ENCODE peak calls at places on chromosomes 4 and X, in six cellular contexts. One of them, this sample, is unnamed.

GRCh38 chr4:40479378-40479777 is 144.2 kb downstream of the CHRNA9 start:
- DNase-seq in AG09309: no peak
- DNase-seq in neural crest cell: no peak
- DNase-seq in mesothelial cell of epicardium: no peak
- DNase-seq in smooth muscle cell of the brain vasculature: no peak
- DNase-seq in HAP-1: no peak
- DNase-seq in this sample: no peak

GRCh38 chrX:130110379-130111219 is at the start of gene ELF4:
- DNase-seq in AG09309: no peak
- DNase-seq in neural crest cell: no peak
- DNase-seq in mesothelial cell of epicardium: peak; percentile 43
- DNase-seq in smooth muscle cell of the brain vasculature: no peak
- DNase-seq in HAP-1: peak; percentile 81
- DNase-seq in this sample: no peak

GRCh38 chr4:1412376-1413220 is 6.4 kb upstream of the NKX1-1 start:
- DNase-seq in AG09309: no peak
- DNase-seq in neural crest cell: no peak
- DNase-seq in mesothelial cell of epicardium: peak; percentile 24
- DNase-seq in smooth muscle cell of the brain vasculature: no peak
- DNase-seq in HAP-1: no peak
- DNase-seq in this sample: peak; percentile 50

GRCh38 chr4:27360651-27361347 is 500.2 kb downstream of the STIM2 start:
- DNase-seq in AG09309: peak; percentile 85
- DNase-seq in neural crest cell: peak; percentile 1
- DNase-seq in mesothelial cell of epicardium: no peak
- DNase-seq in smooth muscle cell of the brain vasculature: no peak
- DNase-seq in HAP-1: peak; percentile 21
- DNase-seq in this sample: no peak

GRCh38 chrX:9533611-9534010 is 68.8 kb downstream of the TBL1X start:
- DNase-seq in AG09309: no peak
- DNase-seq in neural crest cell: no peak
- DNase-seq in mesothelial cell of epicardium: no peak
- DNase-seq in smooth muscle cell of the brain vasculature: no peak
- DNase-seq in HAP-1: no peak
- DNase-seq in this sample: no peak

GRCh38 chr4:78509030-78509429 is 42.5 kb upstream of the ANXA3 start:
- DNase-seq in AG09309: no peak
- DNase-seq in neural crest cell: no peak
- DNase-seq in mesothelial cell of epicardium: no peak
- DNase-seq in smooth muscle cell of the brain vasculature: no peak
- DNase-seq in HAP-1: no peak
- DNase-seq in this sample: no peak

GRCh38 chr4:16897991-16898827 is at the start of gene LDB2:
- DNase-seq in AG09309: peak; percentile 83
- DNase-seq in neural crest cell: peak; percentile 41
- DNase-seq in mesothelial cell of epicardium: peak; percentile 58
- DNase-seq in smooth muscle cell of the brain vasculature: no peak
- DNase-seq in HAP-1: peak; percentile 84
- DNase-seq in this sample: peak; percentile 75

GRCh38 chr4:106201373-106201772 is 114.6 kb downstream of the TBCK start:
- DNase-seq in AG09309: no peak
- DNase-seq in neural crest cell: no peak
- DNase-seq in mesothelial cell of epicardium: no peak
- DNase-seq in smooth muscle cell of the brain vasculature: no peak
- DNase-seq in HAP-1: no peak
- DNase-seq in this sample: no peak

GRCh38 chr4:38322709-38323108 is 341.3 kb upstream of the KLF3 start:
- DNase-seq in AG09309: peak; percentile 55
- DNase-seq in neural crest cell: no peak
- DNase-seq in mesothelial cell of epicardium: no peak
- DNase-seq in smooth muscle cell of the brain vasculature: peak; percentile 77
- DNase-seq in HAP-1: no peak
- DNase-seq in this sample: no peak

GRCh38 chr4:8060632-8061031 is 98.0 kb downstream of the ABLIM2 start:
- DNase-seq in AG09309: no peak
- DNase-seq in neural crest cell: no peak
- DNase-seq in mesothelial cell of epicardium: no peak
- DNase-seq in smooth muscle cell of the brain vasculature: no peak
- DNase-seq in HAP-1: no peak
- DNase-seq in this sample: no peak

GRCh38 chr4:176569301-176569700 is 223.4 kb downstream of the VEGFC start:
- DNase-seq in AG09309: no peak
- DNase-seq in neural crest cell: no peak
- DNase-seq in mesothelial cell of epicardium: no peak
- DNase-seq in smooth muscle cell of the brain vasculature: no peak
- DNase-seq in HAP-1: peak; percentile 15
- DNase-seq in this sample: no peak

GRCh38 chr4:6095023-6095817 is 77.0 kb upstream of the C4orf50 start:
- DNase-seq in AG09309: no peak
- DNase-seq in neural crest cell: no peak
- DNase-seq in mesothelial cell of epicardium: no peak
- DNase-seq in smooth muscle cell of the brain vasculature: no peak
- DNase-seq in HAP-1: no peak
- DNase-seq in this sample: no peak

GRCh38 chr4:86522349-86522748 is 71.8 kb upstream of the PTPN13 start:
- DNase-seq in AG09309: no peak
- DNase-seq in neural crest cell: no peak
- DNase-seq in mesothelial cell of epicardium: no peak
- DNase-seq in smooth muscle cell of the brain vasculature: no peak
- DNase-seq in HAP-1: no peak
- DNase-seq in this sample: no peak

GRCh38 chr4:1503583-1504471 is 97.6 kb upstream of the NKX1-1 start:
- DNase-seq in AG09309: no peak
- DNase-seq in neural crest cell: no peak
- DNase-seq in mesothelial cell of epicardium: peak; percentile 34
- DNase-seq in smooth muscle cell of the brain vasculature: no peak
- DNase-seq in HAP-1: peak; percentile 10
- DNase-seq in this sample: no peak

GRCh38 chr4:152107736-152108500 is 347.1 kb upstream of the GATB start:
- DNase-seq in AG09309: no peak
- DNase-seq in neural crest cell: no peak
- DNase-seq in mesothelial cell of epicardium: no peak
- DNase-seq in smooth muscle cell of the brain vasculature: no peak
- DNase-seq in HAP-1: no peak
- DNase-seq in this sample: no peak

GRCh38 chrX:150299579-150299978 is 63.5 kb upstream of the MAMLD1 start:
- DNase-seq in AG09309: no peak
- DNase-seq in neural crest cell: no peak
- DNase-seq in mesothelial cell of epicardium: no peak
- DNase-seq in smooth muscle cell of the brain vasculature: no peak
- DNase-seq in HAP-1: no peak
- DNase-seq in this sample: peak; percentile 21

GRCh38 chr4:3687538-3687937 is 78.6 kb upstream of the ADRA2C start:
- DNase-seq in AG09309: no peak
- DNase-seq in neural crest cell: no peak
- DNase-seq in mesothelial cell of epicardium: no peak
- DNase-seq in smooth muscle cell of the brain vasculature: no peak
- DNase-seq in HAP-1: no peak
- DNase-seq in this sample: no peak

GRCh38 chr4:58163172-58163571 is 1053.0 kb upstream of the IGFBP7 start:
- DNase-seq in AG09309: no peak
- DNase-seq in neural crest cell: no peak
- DNase-seq in mesothelial cell of epicardium: no peak
- DNase-seq in smooth muscle cell of the brain vasculature: no peak
- DNase-seq in HAP-1: no peak
- DNase-seq in this sample: no peak

GRCh38 chr4:14084598-14084997 is 457.1 kb upstream of the BOD1L1 start:
- DNase-seq in AG09309: no peak
- DNase-seq in neural crest cell: no peak
- DNase-seq in mesothelial cell of epicardium: no peak
- DNase-seq in smooth muscle cell of the brain vasculature: no peak
- DNase-seq in HAP-1: no peak
- DNase-seq in this sample: no peak

GRCh38 chr4:16270654-16271328 is 44.5 kb upstream of the TAPT1 start:
- DNase-seq in AG09309: no peak
- DNase-seq in neural crest cell: no peak
- DNase-seq in mesothelial cell of epicardium: no peak
- DNase-seq in smooth muscle cell of the brain vasculature: no peak
- DNase-seq in HAP-1: peak; percentile 50
- DNase-seq in this sample: no peak

GRCh38 chrX:39063702-39064101 is 262.4 kb downstream of the MID1IP1 start:
- DNase-seq in AG09309: no peak
- DNase-seq in neural crest cell: no peak
- DNase-seq in mesothelial cell of epicardium: no peak
- DNase-seq in smooth muscle cell of the brain vasculature: no peak
- DNase-seq in HAP-1: no peak
- DNase-seq in this sample: no peak

This sample was measured in right atrium auricular region.